ENCODE peak calls at places on chromosome 3, in nine cellular contexts. I is IMR-90, V is transverse colon, T is GM12878, N is right lobe of liver, F is tibial nerve, D is A549, O is Peyer's patch, G is HCT116. W is an unnamed sample. For H3K4me1, the result is how much of the 10 kb centered on the place peaks cover.

GRCh38 chr3:125318859-125319258 is 56.3 kb downstream of the ZNF148 start:
- DNase-seq in I (no peak), V (no peak), T (no peak), N (no peak), F (no peak), D (no peak), O (no peak), G (no peak), W (no peak)

GRCh38 chr3:31404871-31405270 is 127.9 kb upstream of the STT3B start:
- DNase-seq in I (no peak), V (no peak), T (no peak), N (no peak), F (no peak), D (no peak), O (no peak), G (no peak), W (no peak)

GRCh38 chr3:40800343-40800742 is 275.6 kb downstream of the ZNF621 start:
- DNase-seq in I (peak), V (peak), T (no peak), N (no peak), F (peak), D (peak), O (no peak), G (peak), W (peak)

GRCh38 chr3:166243511-166243910 is 406.3 kb upstream of the BCHE start:
- DNase-seq in I (no peak), V (no peak), T (no peak), N (no peak), F (no peak), D (no peak), O (no peak), G (no peak), W (no peak)

GRCh38 chr3:179512398-179512797 is 50.3 kb upstream of the ACTL6A start:
- DNase-seq in I (no peak), V (no peak), T (no peak), N (no peak), F (no peak), D (no peak), O (no peak), G (no peak), W (no peak)

GRCh38 chr3:69809076-69809835 is 70.0 kb downstream of the MITF start:
- DNase-seq in I (peak), V (no peak), T (no peak), N (no peak), F (no peak), D (no peak), O (no peak), G (no peak), W (no peak)

GRCh38 chr3:159583662-159584061 is 405.0 kb upstream of the IL12A start:
- DNase-seq in I (no peak), V (no peak), T (no peak), N (no peak), F (no peak), D (no peak), O (no peak), G (no peak), W (no peak)

GRCh38 chr3:110814170-110815007 is 257.2 kb upstream of the NECTIN3 start:
- DNase-seq in I (peak), V (peak), T (peak), N (no peak), F (no peak), D (no peak), O (no peak), G (peak), W (no peak)

GRCh38 chr3:134607054-134608022 is 43.5 kb downstream of the KY start:
- DNase-seq in I (peak), V (no peak), T (no peak), N (no peak), F (no peak), D (no peak), O (no peak), G (no peak), W (no peak)

GRCh38 chr3:36868614-36869436 is 76.0 kb downstream of the TRANK1 start:
- DNase-seq in I (peak), V (peak), T (peak), N (no peak), F (peak), D (peak), O (peak), G (peak), W (peak)

GRCh38 chr3:172315401-172316091 is 132.7 kb downstream of the GHSR start:
- DNase-seq in I (peak), V (peak), T (no peak), N (no peak), F (no peak), D (peak), O (no peak), G (peak), W (peak)

GRCh38 chr3:133870822-133871221 is 24.9 kb downstream of the RAB6B start:
- DNase-seq in I (no peak), V (no peak), T (no peak), N (no peak), F (no peak), D (no peak), O (no peak), G (no peak), W (no peak)

GRCh38 chr3:122936335-122936734 is 91.2 kb downstream of the SEMA5B start:
- DNase-seq in I (no peak), V (no peak), T (no peak), N (no peak), F (no peak), D (no peak), O (no peak), G (no peak), W (no peak)

GRCh38 chr3:11542551-11542950 is 101.2 kb downstream of the VGLL4 start:
- DNase-seq in I (no peak), V (no peak), T (no peak), N (no peak), F (no peak), D (no peak), O (no peak), G (no peak), W (peak)

GRCh38 chr3:53724566-53724965 is 121.7 kb downstream of the CHDH start:
- DNase-seq in I (no peak), V (no peak), T (no peak), N (no peak), F (no peak), D (no peak), O (no peak), G (no peak), W (no peak)

GRCh38 chr3:135237371-135237770 is 442.3 kb downstream of the EPHB1 start:
- DNase-seq in I (no peak), V (no peak), T (no peak), N (no peak), F (no peak), D (no peak), O (no peak), G (no peak), W (no peak)

GRCh38 chr3:15769256-15769915 is 28.4 kb downstream of the ANKRD28 start:
- DNase-seq in I (no peak), V (no peak), T (no peak), N (no peak), F (no peak), D (no peak), O (no peak), G (no peak), W (no peak)

GRCh38 chr3:174439621-174440349 is 419.3 kb upstream of the NAALADL2 start:
- DNase-seq in I (peak), V (peak), T (no peak), N (no peak), F (peak), D (peak), O (no peak), G (peak), W (no peak)

GRCh38 chr3:188389711-188390346 is 235.9 kb downstream of the LPP start:
- DNase-seq in I (no peak), V (peak), T (no peak), N (peak), F (peak), D (no peak), O (peak), G (no peak), W (peak)

GRCh38 chr3:15458212-15458780 is 30.9 kb downstream of the EAF1 start:
- DNase-seq in I (no peak), V (no peak), T (no peak), N (no peak), F (no peak), D (no peak), O (no peak), G (no peak), W (peak)

GRCh38 chr3:12345141-12345561 is 56.3 kb downstream of the PPARG start:
- DNase-seq in I (peak), V (no peak), T (no peak), N (no peak), F (no peak), D (peak), O (no peak), G (peak), W (no peak)

GRCh38 chr3:155890671-155891190 is 20.3 kb downstream of the GMPS start:
- DNase-seq in I (peak), V (no peak), T (no peak), N (no peak), F (no peak), D (no peak), O (no peak), G (no peak), W (no peak)

GRCh38 chr3:15151166-15151565 is 52.2 kb upstream of the RBSN start:
- DNase-seq in I (no peak), V (no peak), T (no peak), N (no peak), F (no peak), D (peak), O (no peak), G (no peak), W (no peak)

GRCh38 chr3:48598323-48599076 is 3.4 kb upstream of the COL7A1 start:
- DNase-seq in I (peak), V (peak), T (no peak), N (no peak), F (no peak), D (peak), O (no peak), G (no peak), W (no peak)

GRCh38 chr3:3015472-3016089 is 94.6 kb downstream of the IL5RA start:
- DNase-seq in I (peak), V (no peak), T (no peak), N (no peak), F (no peak), D (no peak), O (no peak), G (peak), W (no peak)

GRCh38 chr3:57783186-57784088 is 27.3 kb downstream of the SLMAP start:
- DNase-seq in I (no peak), V (no peak), T (no peak), N (peak), F (no peak), D (no peak), O (no peak), G (no peak), W (no peak)

GRCh38 chr3:184601576-184602405 is 40.2 kb downstream of the EPHB3 start:
- DNase-seq in I (no peak), V (no peak), T (no peak), N (no peak), F (no peak), D (no peak), O (no peak), G (no peak), W (no peak)

GRCh38 chr3:123089611-123090301 is 22.9 kb downstream of the PDIA5 start:
- DNase-seq in I (no peak), V (no peak), T (no peak), N (peak), F (no peak), D (no peak), O (no peak), G (no peak), W (peak)

GRCh38 chr3:115905871-115906270 is 282.6 kb downstream of the GAP43 start:
- DNase-seq in I (no peak), V (no peak), T (no peak), N (no peak), F (no peak), D (no peak), O (no peak), G (no peak), W (no peak)

GRCh38 chr3:197028711-197029510 is 706 bp downstream of the MELTF start:
- DNase-seq in I (no peak), V (peak), T (no peak), N (no peak), F (no peak), D (no peak), O (no peak), G (no peak), W (peak)

GRCh38 chr3:120749843-120750242 is 7.3 kb downstream of the GTF2E1 start:
- DNase-seq in I (no peak), V (no peak), T (no peak), N (no peak), F (no peak), D (no peak), O (no peak), G (no peak), W (no peak)

GRCh38 chr3:4674216-4674615 is 181.1 kb downstream of the ITPR1 start:
- DNase-seq in I (peak), V (no peak), T (no peak), N (no peak), F (no peak), D (no peak), O (no peak), G (no peak), W (no peak)

GRCh38 chr3:11059799-11060115 is 67.2 kb downstream of the SLC6A1 start:
- DNase-seq in I (no peak), V (no peak), T (no peak), N (no peak), F (no peak), D (no peak), O (no peak), G (no peak), W (no peak)

GRCh38 chr3:123870033-123870432 is 14.1 kb downstream of the MYLK start:
- DNase-seq in I (peak), V (no peak), T (no peak), N (no peak), F (no peak), D (no peak), O (no peak), G (no peak), W (no peak)

GRCh38 chr3:98513736-98514135 is 9.0 kb downstream of the CLDND1 start:
- DNase-seq in I (no peak), V (no peak), T (no peak), N (no peak), F (no peak), D (no peak), O (no peak), G (no peak), W (no peak)
- TF ChIP-seq POLR2A in I (no peak), V (no peak), T (no peak), N (no peak), F (no peak), D (no peak), O (no peak), G (no peak), W (no peak)

GRCh38 chr3:127016043-127016343 is 33.1 kb downstream of the PLXNA1 start:
- DNase-seq in I (no peak), V (no peak), T (no peak), N (no peak), F (no peak), D (no peak), O (no peak), G (no peak), W (no peak)
- H3K4me1 ChIP-seq in I (under half), V (under half), T (under half), N (under half), F (under half), D (under half), O (under half), G (under half), W (under half)

DNA sequence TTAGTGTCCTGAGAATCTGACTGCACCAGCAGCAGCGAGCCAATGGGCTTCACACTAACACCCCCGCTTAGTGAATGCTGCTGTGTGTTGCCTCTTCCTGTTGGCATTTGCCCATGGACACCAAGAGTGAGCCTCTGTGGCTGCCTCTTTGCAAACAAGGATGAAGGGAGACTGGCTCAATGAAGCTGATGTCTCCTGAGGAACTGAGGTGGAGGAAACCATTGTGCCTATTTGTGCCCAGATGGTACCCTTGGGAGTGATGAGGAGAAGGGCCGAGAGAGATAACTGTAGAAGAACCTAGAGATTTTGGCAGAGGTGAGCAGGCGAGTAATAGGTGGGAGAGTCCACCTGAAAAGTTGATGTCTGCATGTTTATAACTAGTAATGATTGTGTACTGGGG is 51.2 kb downstream of the IL20RB start:
- DNase-seq in I (no peak), V (no peak), T (no peak), N (no peak), F (no peak), D (no peak), O (no peak), G (no peak), W (no peak)
- TF ChIP-seq POLR2A in I (no peak), V (no peak), T (no peak), N (no peak), F (no peak), D (no peak), O (no peak), G (no peak), W (no peak)

GRCh38 chr3:160605315-160605714 is 39.9 kb upstream of the KPNA4 start:
- DNase-seq in I (no peak), V (no peak), T (no peak), N (no peak), F (no peak), D (no peak), O (no peak), G (no peak), W (no peak)
- H3K4me1 ChIP-seq in I (under half), V (under half), T (under half), N (under half), F (under half), D (under half), O (under half), G (under half), W (under half)

GRCh38 chr3:198080521-198081384 is 120.7 kb downstream of the LMLN start:
- DNase-seq in I (peak), V (peak), T (no peak), N (peak), F (peak), D (peak), O (peak), G (peak), W (peak)
- TF ChIP-seq POLR2A in I (no peak), V (no peak), T (no peak), N (peak), F (no peak), D (no peak), O (no peak), G (no peak), W (no peak)

GRCh38 chr3:152349397-152349796 is 80.7 kb downstream of the MBNL1 start:
- DNase-seq in I (peak), V (no peak), T (no peak), N (no peak), F (no peak), D (no peak), O (no peak), G (no peak), W (no peak)

GRCh38 chr3:152346740-152347139 is 78.0 kb downstream of the MBNL1 start:
- DNase-seq in I (no peak), V (no peak), T (no peak), N (no peak), F (no peak), D (no peak), O (no peak), G (no peak), W (no peak)

GRCh38 chr3:152348436-152349177 is 79.9 kb downstream of the MBNL1 start:
- DNase-seq in I (peak), V (no peak), T (no peak), N (no peak), F (no peak), D (no peak), O (no peak), G (no peak), W (no peak)

GRCh38 chr3:152350139-152350538 is 81.4 kb downstream of the MBNL1 start:
- DNase-seq in I (peak), V (no peak), T (no peak), N (no peak), F (no peak), D (no peak), O (no peak), G (no peak), W (no peak)

DNA sequence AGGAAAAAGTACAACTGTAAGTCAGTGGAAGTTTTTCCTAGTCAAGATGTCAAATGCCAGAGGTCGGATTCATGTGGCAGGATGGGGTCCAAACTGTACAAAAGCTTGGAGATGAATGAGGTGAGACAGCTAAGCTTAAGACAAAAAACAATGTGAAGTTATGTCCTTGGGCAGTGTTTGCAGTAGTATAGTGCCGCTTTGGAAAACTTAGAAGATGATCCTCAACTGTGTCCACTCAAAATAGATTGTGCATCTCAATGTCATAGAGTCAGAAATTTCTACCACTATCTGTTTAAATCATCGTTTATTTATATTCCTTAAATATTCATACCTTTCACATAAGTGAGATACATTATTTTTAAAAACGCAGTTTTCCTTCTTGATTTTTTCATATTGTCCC is 77.3 kb downstream of the MBNL1 start:
- DNase-seq in I (no peak), V (no peak), T (no peak), N (no peak), F (no peak), D (no peak), O (no peak), G (no peak), W (no peak)
- H3K4me1 ChIP-seq in I (under half), V (under half), T (under half), N (under half), F (under half), D (under half), O (under half), G (under half), W (under half)

GRCh38 chr3:100988080-100988479 is 5.1 kb downstream of the ABI3BP start:
- DNase-seq in I (no peak), V (no peak), T (no peak), N (no peak), F (no peak), D (no peak), O (no peak), G (no peak), W (no peak)

GRCh38 chr3:100994809-100995208 is 1.6 kb upstream of the ABI3BP start:
- DNase-seq in I (no peak), V (no peak), T (no peak), N (no peak), F (no peak), D (no peak), O (no peak), G (no peak), W (no peak)

GRCh38 chr3:100994187-100994586 is 966 bp upstream of the ABI3BP start:
- DNase-seq in I (no peak), V (no peak), T (no peak), N (no peak), F (no peak), D (no peak), O (no peak), G (no peak), W (no peak)

GRCh38 chr3:100992086-100993033 is 861 bp downstream of the ABI3BP start:
- DNase-seq in I (peak), V (peak), T (no peak), N (no peak), F (no peak), D (no peak), O (no peak), G (no peak), W (peak)

DNA sequence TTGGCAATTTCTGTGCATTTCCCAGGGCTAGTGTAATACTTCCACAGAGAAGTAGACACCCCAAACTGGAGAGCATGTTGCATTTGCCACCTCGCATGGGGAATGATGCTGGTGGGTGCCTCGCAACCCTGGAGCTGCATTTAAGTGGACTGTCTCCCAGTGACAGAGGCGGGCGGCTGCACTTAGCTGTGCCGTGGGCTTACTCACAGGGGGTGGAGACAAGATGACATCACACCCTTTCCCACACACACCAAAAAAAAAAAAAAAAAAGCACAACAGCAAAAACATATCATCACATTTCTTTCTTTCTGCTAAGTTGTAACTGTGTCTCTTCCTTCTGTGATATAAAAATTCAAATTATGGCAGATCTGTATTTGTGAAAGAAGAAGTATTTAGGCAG is at the start of gene ABI3BP:
- DNase-seq in I (peak), V (peak), T (no peak), N (peak), F (peak), D (peak), O (peak), G (peak), W (peak)
- TF ChIP-seq POLR2A in I (no peak), V (peak), T (no peak), N (no peak), F (peak), D (no peak), O (no peak), G (no peak), W (no peak)

DNA sequence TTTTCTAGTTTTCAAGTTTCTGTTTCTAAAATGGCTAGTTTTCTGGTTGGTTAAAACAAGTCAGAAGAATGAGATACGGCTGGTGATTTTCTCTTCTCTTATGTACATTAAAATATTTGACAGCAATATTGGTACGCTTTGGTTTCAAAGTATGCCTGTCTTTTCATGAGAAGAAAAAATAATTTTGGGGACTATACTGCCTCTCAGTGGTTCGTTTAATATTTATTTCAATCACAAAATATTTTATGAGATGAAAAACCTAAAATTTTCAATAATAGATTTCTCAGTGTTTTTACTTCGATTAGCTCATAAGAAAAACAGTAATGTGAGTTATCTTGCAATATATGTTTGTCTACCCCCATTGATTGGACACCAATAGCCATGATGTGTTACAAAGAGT is 72.8 kb upstream of the AADACL2 start:
- DNase-seq in I (no peak), V (no peak), T (no peak), N (no peak), F (no peak), D (no peak), O (no peak), G (no peak), W (no peak)
- H3K4me1 ChIP-seq in I (under half), V (under half), T (under half), N (under half), F (under half), D (under half), O (under half), G (under half), W (under half)